ENCODE peak calls at places on chromosomes 1 and 21, in four cellular contexts. V, R, G and H are unnamed samples.
A peak's percentile ranks its signal among the peaks of the same experiment; 100 is the strongest.

GRCh38 chr1:17369466-17369865 is 2.5 kb upstream of the PADI6 start:
- DNase-seq in G (no peak), R (no peak), V (no peak), H (no peak)

GRCh38 chr1:41537788-41538351 is 53.4 kb upstream of the EDN2 start:
- DNase-seq in G (no peak), R (peak; percentile 29), V (peak; percentile 73), H (peak; percentile 85)

GRCh38 chr1:43338001-43338400 is 383 bp downstream of the MPL start:
- DNase-seq in R (no peak), G (no peak), V (no peak), H (no peak)

GRCh38 chr21:33157303-33157702 is 72.4 kb upstream of the IFNAR2 start:
- DNase-seq in R (no peak), G (no peak), V (no peak), H (no peak)

GRCh38 chr1:167439301-167439988 is 78.9 kb downstream of the CD247 start:
- DNase-seq in R (no peak), G (no peak), V (peak; percentile 59), H (no peak)

GRCh38 chr1:24263746-24264145 is 55.4 kb upstream of the GRHL3 start:
- DNase-seq in G (no peak), R (no peak), V (no peak), H (no peak)

GRCh38 chr1:3498246-3498930 is 43.9 kb downstream of the ARHGEF16 start:
- DNase-seq in R (no peak), G (no peak), V (no peak), H (no peak)

GRCh38 chr1:244958593-244958992 is 94.2 kb upstream of the HNRNPU start:
- DNase-seq in G (no peak), V (no peak), R (no peak), H (no peak)

GRCh38 chr1:52925571-52926005 is 1.5 kb upstream of the SCP2 start:
- DNase-seq in G (no peak), V (no peak), R (peak; percentile 62), H (no peak)

GRCh38 chr1:44634790-44635189 is 39.5 kb downstream of the TMEM53 start:
- DNase-seq in R (no peak), V (no peak), G (no peak), H (no peak)

GRCh38 chr1:37152491-37152890 is 118.2 kb upstream of the GRIK3 start:
- DNase-seq in R (no peak), V (peak; percentile 46), G (no peak), H (no peak)

GRCh38 chr1:24119859-24120756 is 8.2 kb upstream of the MYOM3 start:
- DNase-seq in G (peak; percentile 48), R (peak; percentile 94), V (no peak), H (no peak)

GRCh38 chr1:26852701-26853100 is 10.2 kb upstream of the SFN start:
- DNase-seq in R (no peak), G (no peak), V (no peak), H (no peak)

GRCh38 chr1:245715970-245716369 is 561.2 kb downstream of the KIF26B start:
- DNase-seq in G (no peak), R (no peak), V (no peak), H (no peak)

GRCh38 chr1:198203434-198203833 is 46.6 kb downstream of the NEK7 start:
- DNase-seq in R (no peak), G (no peak), V (no peak), H (no peak)

GRCh38 chr1:50605186-50605875 is 182.1 kb upstream of the DMRTA2 start:
- DNase-seq in R (no peak), G (no peak), V (no peak), H (no peak)

GRCh38 chr1:211613108-211613947 is 34.4 kb upstream of the SLC30A1 start:
- DNase-seq in G (peak; percentile 68), R (no peak), V (peak; percentile 95), H (peak; percentile 92)

GRCh38 chr1:12009318-12010001 is 9.8 kb upstream of the MIIP start:
- DNase-seq in G (no peak), V (no peak), R (no peak), H (no peak)

GRCh38 chr1:162470216-162470615 is 27.4 kb upstream of the UHMK1 start:
- DNase-seq in V (no peak), R (no peak), G (no peak), H (no peak)

GRCh38 chr1:229412056-229412455 is 21.8 kb downstream of the ACTA1 start:
- DNase-seq in V (no peak), R (no peak), G (no peak), H (no peak)

GRCh38 chr21:43808832-43809251 is 19.5 kb downstream of the RRP1 start:
- DNase-seq in G (no peak), R (no peak), V (no peak), H (no peak)

GRCh38 chr1:234934611-234935033 is 194.0 kb downstream of the TOMM20 start:
- DNase-seq in G (no peak), R (no peak), V (no peak), H (no peak)

GRCh38 chr1:2206813-2207488 is 12.4 kb upstream of the FAAP20 start:
- DNase-seq in G (no peak), R (no peak), V (no peak), H (peak; percentile 81)

GRCh38 chr1:19315378-19316206 is 3.5 kb downstream of the SLC66A1 start:
- DNase-seq in R (no peak), G (no peak), V (no peak), H (no peak)

GRCh38 chr1:227947678-227948492 is at the start of gene WNT9A:
- DNase-seq in V (peak; percentile 59), G (no peak), R (peak; percentile 41), H (peak; percentile 70)

GRCh38 chr1:230208619-230209261 is 141.7 kb downstream of the GALNT2 start:
- DNase-seq in V (no peak), G (no peak), R (no peak), H (no peak)

GRCh38 chr1:184533915-184534314 is 147.1 kb downstream of the C1orf21 start:
- DNase-seq in V (no peak), R (no peak), G (no peak), H (no peak)
- TF ChIP-seq CTCF in V (no peak), R (no peak), G (no peak), H (no peak)

GRCh38 chr1:21233480-21233879 is 56.8 kb downstream of the ECE1 start:
- DNase-seq in V (no peak), R (no peak), G (no peak), H (no peak)

GRCh38 chr1:21236178-21236577 is 54.1 kb downstream of the ECE1 start:
- DNase-seq in V (no peak), R (no peak), G (no peak), H (no peak)

GRCh38 chr1:21229246-21230000 is 52.7 kb upstream of the EIF4G3 start:
- DNase-seq in G (no peak), V (no peak), R (no peak), H (no peak)

GRCh38 chr1:21234779-21235178 is 55.5 kb downstream of the ECE1 start:
- DNase-seq in V (no peak), G (no peak), R (no peak), H (no peak)

GRCh38 chr1:21232044-21232443 is 55.3 kb upstream of the EIF4G3 start:
- DNase-seq in V (no peak), G (peak; percentile 48), R (peak; percentile 35), H (no peak)
- H3K4me3 ChIP-seq in V (no peak overlapping the region), G (no peak overlapping the region), R (no peak overlapping the region), H (no peak overlapping the region)

DNA sequence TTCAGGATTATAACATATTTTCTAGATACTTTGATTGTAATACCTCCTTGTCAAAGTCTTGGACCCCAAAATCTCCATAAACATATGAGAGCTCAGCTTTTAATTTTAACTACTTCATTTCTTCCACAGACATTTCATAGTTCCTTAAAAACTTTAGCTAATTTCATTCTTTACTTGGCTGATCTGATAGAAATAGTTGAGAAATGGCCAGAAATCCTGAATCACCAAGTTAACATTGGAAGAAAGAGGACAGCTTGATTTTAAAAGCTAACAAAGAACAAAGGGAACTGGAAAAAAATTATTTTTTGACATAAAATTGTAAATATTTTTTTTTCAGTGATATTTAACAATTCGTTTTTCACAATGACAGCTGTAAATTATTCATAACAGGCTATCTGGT is 216.5 kb downstream of the NTNG1 start:
- DNase-seq in G (no peak), V (no peak), R (no peak), H (no peak)
- H3K27ac ChIP-seq in G (no peak overlapping the region), V (no peak overlapping the region), R (no peak overlapping the region), H (no peak overlapping the region)

DNA sequence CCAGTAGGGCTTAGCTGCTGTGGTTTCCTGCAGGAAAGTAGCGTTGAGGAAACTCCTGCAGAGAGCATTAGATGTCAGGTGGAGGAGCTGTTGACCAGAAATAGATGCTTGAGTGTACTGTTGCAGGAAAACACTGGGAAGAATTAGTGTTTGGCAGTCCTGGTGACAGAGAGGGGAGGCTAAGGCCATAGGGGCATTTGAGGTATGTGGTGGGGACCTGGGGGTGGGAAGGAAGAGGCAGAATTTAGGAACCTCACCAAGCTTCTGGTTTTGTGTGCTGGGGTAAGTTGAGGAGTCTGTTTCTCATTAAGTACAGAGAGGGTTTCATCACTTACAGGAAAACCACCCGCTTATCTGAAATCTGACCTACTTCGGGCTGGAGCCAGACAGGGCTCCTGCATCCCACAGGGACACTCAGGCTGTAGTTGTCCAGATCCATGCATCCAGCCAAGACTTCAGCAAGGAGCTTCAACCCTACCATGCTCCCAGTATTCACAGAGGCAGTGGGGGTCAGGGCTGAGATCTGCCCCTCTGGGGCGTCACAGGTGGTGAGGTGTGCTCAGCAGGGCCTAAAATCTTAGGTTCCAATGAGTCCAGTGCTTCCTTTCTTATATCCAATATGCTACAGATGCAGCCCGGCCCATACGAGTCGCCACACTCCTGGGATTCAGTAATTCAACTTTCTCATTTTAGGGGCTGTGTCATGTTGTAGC is 15.1 kb downstream of the SH2D2A start:
- DNase-seq in R (no peak), G (no peak), V (no peak), H (no peak)
- TF ChIP-seq CTCF in R (no peak), G (no peak), V (no peak), H (no peak)

DNA sequence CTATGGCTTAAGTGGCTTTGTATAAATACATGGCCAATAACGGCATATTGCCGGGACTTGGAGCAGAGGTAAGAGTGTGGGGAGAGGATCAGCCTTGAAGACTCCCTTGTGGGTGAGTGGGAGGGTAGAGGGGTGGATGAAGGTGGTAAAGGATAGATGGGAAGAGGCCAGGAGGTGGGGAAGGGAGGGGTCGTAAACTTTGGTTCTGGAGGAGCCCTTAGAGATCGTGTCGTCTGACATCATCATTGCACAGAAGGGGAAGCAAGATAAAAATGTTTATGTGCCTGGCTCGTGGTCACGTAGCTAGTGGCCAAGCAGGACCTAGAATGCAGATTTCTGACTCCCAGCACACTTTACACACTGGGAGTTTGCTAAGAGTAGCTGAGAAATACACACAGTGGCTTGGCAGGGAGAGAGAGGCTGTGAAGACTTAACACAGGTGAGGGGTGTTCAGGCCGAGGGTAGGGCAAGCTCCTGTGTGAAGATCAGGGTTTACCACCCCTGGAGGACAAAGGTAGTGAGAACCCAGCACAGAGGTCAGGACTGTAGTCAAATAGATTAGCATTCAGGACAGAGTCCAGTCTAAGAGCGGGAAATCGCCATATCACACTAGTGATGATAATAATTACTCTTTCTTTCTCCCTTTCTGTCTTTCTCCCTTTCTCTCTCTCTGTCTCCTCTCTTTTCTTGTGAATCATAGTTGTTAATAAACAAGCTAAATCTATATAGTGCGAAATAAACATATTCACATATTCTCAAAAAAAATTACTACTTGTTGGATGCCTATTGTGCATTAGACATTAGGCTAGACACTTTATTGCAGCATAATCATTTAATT is 75.5 kb downstream of the LRRC8D start:
- DNase-seq in V (no peak), G (no peak), R (no peak), H (no peak)
- H3K4me3 ChIP-seq in V (no peak overlapping the region), G (no peak overlapping the region), R (no peak overlapping the region), H (no peak overlapping the region)